ENCODE peak calls at places on chromosomes 4 and X, in nine cellular contexts. U, Y, O, B, I, W, H, A and K are unnamed samples.

GRCh38 chrX:24099394-24099793 is 44.6 kb downstream of the EIF2S3 start:
- DNase-seq in U (no peak), O (no peak), A (no peak), W (no peak), Y (no peak), I (no peak), B (no peak), H (no peak), K (no peak)

GRCh38 chrX:101417981-101418841 is 10.2 kb downstream of the HNRNPH2 start:
- DNase-seq in H (peak), A (no peak), U (peak), Y (peak), W (peak), O (no peak), I (peak), B (peak), K (no peak)

GRCh38 chr4:187354740-187355139 is 631.1 kb upstream of the FAT1 start:
- DNase-seq in A (peak), W (no peak), O (no peak), B (no peak), Y (no peak), I (no peak), H (no peak), U (no peak), K (no peak)

GRCh38 chrX:153818571-153819397 is 11.6 kb downstream of the PDZD4 start:
- DNase-seq in Y (peak), W (peak), U (no peak), I (peak), A (no peak), B (no peak), O (no peak), H (peak), K (no peak)

GRCh38 chrX:153782871-153783270 is 2.0 kb downstream of the SRPK3 start:
- DNase-seq in A (no peak), B (no peak), Y (no peak), H (no peak), I (no peak), U (no peak), W (no peak), O (no peak), K (no peak)

GRCh38 chr4:159206427-159206871 is 103.6 kb downstream of the RAPGEF2 start:
- DNase-seq in A (no peak), Y (no peak), O (no peak), H (no peak), I (no peak), B (no peak), U (no peak), W (no peak), K (peak)

GRCh38 chr4:12172198-12172970 is 743.7 kb upstream of the HS3ST1 start:
- DNase-seq in O (no peak), W (no peak), A (no peak), I (no peak), H (no peak), U (no peak), B (no peak), Y (no peak), K (no peak)

GRCh38 chr4:48420172-48420571 is 63.0 kb upstream of the SLC10A4 start:
- DNase-seq in O (no peak), I (no peak), A (no peak), U (no peak), Y (no peak), B (no peak), W (no peak), H (no peak), K (no peak)

GRCh38 chr4:121192013-121192412 is 27.9 kb upstream of the TNIP3 start:
- DNase-seq in W (no peak), H (no peak), A (no peak), Y (no peak), U (no peak), O (no peak), I (peak), B (no peak), K (no peak)

GRCh38 chrX:153366878-153367538 is 33.1 kb downstream of the ZNF275 start:
- DNase-seq in U (no peak), H (no peak), B (no peak), O (no peak), Y (no peak), W (no peak), A (no peak), I (no peak), K (no peak)

GRCh38 chr4:131644619-131645018 is 1504.5 kb upstream of the PCDH10 start:
- DNase-seq in O (peak), U (peak), Y (peak), W (no peak), A (peak), H (no peak), B (no peak), I (peak), K (no peak)

GRCh38 chr4:40916880-40917279 is 167.1 kb downstream of the NSUN7 start:
- DNase-seq in A (no peak), O (peak), B (no peak), H (no peak), Y (peak), W (peak), U (no peak), I (peak), K (no peak)

GRCh38 chrX:48045410-48046311 is 25.8 kb downstream of the ZNF630 start:
- DNase-seq in I (peak), Y (peak), O (peak), B (peak), H (peak), A (peak), W (no peak), U (peak), K (peak)

GRCh38 chr4:6038711-6039110 is 20.5 kb upstream of the C4orf50 start:
- DNase-seq in O (no peak), H (no peak), U (no peak), B (no peak), Y (no peak), I (no peak), A (no peak), W (no peak), K (no peak)

GRCh38 chr4:106627071-106627470 is 258.5 kb upstream of the GIMD1 start:
- DNase-seq in U (no peak), W (no peak), Y (no peak), B (no peak), A (no peak), I (no peak), H (no peak), O (no peak), K (no peak)

GRCh38 chr4:1502976-1503375 is 96.7 kb upstream of the NKX1-1 start:
- DNase-seq in O (no peak), A (no peak), B (peak), U (no peak), Y (peak), I (no peak), H (no peak), W (no peak), K (no peak)

GRCh38 chr4:176792348-176793059 is at the start of gene VEGFC:
- DNase-seq in O (no peak), I (peak), U (peak), A (peak), W (peak), Y (peak), B (peak), H (peak), K (peak)

GRCh38 chr4:176775326-176775725 is 17.4 kb downstream of the VEGFC start:
- DNase-seq in U (no peak), B (no peak), I (no peak), O (no peak), H (no peak), W (no peak), Y (no peak), A (peak), K (no peak)

GRCh38 chr4:107058828-107059227 is 22.7 kb upstream of the DKK2 start:
- DNase-seq in H (no peak), A (peak), I (no peak), O (no peak), B (no peak), U (no peak), Y (no peak), W (no peak), K (no peak)

GRCh38 chr4:151797131-151797530 is 36.3 kb upstream of the GATB start:
- DNase-seq in Y (no peak), O (no peak), W (no peak), I (no peak), U (peak), H (no peak), B (no peak), A (peak), K (no peak)

DNA sequence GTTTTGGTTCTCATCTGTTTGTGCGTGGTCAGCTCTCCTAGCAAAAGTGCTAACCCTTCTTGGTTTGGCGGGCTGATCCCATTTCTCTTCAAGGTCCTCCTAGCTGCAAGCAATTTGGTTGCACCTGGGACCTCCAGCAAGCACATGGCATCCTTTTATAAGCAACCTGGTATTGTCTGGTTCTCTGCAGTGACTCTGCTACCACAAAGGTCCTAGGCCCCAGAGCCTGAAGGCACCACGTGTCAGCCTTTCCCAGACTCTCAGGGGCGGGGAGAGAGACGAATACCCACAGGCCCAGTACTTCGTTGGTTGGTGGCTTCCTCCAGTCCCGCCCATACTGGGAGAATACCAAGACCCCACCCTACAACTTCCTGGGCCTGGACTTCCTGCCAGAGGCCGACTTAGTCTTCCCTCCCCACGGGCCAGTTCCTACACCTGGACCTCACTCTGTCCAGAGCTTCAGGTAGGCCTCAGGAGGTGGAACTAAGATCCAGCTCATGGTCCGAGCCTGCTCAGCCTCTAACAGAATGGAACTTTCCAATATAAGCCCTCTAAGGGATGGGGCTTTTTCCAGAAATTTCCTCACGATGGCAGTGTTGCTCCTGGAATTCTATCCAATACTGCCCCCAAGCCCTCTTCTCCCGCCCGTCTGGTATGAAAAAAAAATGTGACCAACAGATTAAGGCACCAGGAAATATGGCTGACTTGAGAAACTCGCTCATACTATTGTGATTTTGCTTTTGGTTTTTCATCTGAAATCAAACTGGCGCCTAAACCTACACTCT is 192.5 kb upstream of the STK26 start:
- DNase-seq in W (peak), I (peak), U (peak), B (peak), O (peak), H (peak), A (peak), Y (peak), K (peak)
- TF ChIP-seq CTCF in W (no peak), I (peak), U (no peak), B (peak), O (peak), H (peak), A (peak), Y (peak), K (peak)

GRCh38 chrX:39859991-39860861 is 237.5 kb downstream of the BCOR start:
- DNase-seq in I (no peak), B (no peak), A (peak), H (no peak), U (peak), O (peak), W (peak), Y (peak), K (peak)

GRCh38 chrX:39866229-39866628 is 231.5 kb downstream of the BCOR start:
- DNase-seq in I (no peak), O (no peak), H (no peak), A (no peak), U (no peak), B (no peak), Y (peak), W (no peak), K (no peak)

GRCh38 chrX:39857780-39858179 is 240.0 kb downstream of the BCOR start:
- DNase-seq in B (no peak), I (no peak), H (no peak), U (no peak), A (no peak), O (no peak), W (no peak), Y (no peak), K (no peak)

GRCh38 chrX:39862958-39863357 is 234.8 kb downstream of the BCOR start:
- DNase-seq in A (no peak), B (no peak), H (no peak), I (no peak), U (no peak), W (no peak), Y (no peak), O (no peak), K (no peak)
- TF ChIP-seq CTCF in A (no peak), B (no peak), H (no peak), I (no peak), U (no peak), W (no peak), Y (no peak), O (no peak), K (no peak)

GRCh38 chr4:150451883-150452282 is 130.1 kb upstream of the MAB21L2 start:
- DNase-seq in A (no peak), I (no peak), B (no peak), O (no peak), U (no peak), Y (no peak), W (no peak), H (no peak), K (no peak)

GRCh38 chr4:150447356-150447755 is 134.6 kb upstream of the MAB21L2 start:
- DNase-seq in H (no peak), B (no peak), Y (peak), I (no peak), A (no peak), U (no peak), O (no peak), W (no peak), K (no peak)
- TF ChIP-seq CTCF in H (no peak), B (no peak), Y (peak), I (no peak), A (no peak), U (no peak), O (no peak), W (no peak), K (no peak)

DNA sequence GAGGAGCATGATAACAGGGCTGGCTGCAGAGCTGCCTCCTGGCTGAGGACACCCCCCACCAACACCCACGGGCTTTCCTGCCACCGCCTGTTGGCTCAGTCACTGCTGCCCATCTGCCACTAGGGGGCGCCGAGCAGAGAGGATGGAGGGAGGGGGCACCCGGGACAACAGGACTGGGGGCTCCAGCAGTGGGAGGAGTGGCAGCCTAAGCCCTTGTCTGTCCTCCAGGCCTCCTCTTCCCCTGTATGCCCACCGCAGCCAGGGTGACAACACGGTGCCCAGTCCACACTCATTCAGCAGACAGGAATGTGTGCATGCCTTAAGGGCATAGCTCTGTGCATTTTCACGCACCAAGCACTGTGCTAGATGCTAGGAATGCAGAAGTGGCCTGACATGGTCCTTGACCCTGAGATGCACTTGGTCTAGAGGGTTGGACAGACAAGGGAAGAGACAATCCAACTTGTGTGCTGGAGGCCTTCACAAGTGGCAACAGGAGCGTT is 149.9 kb downstream of the AMMECR1 start:
- DNase-seq in O (no peak), I (peak), B (no peak), H (peak), W (no peak), A (peak), Y (peak), U (no peak), K (peak)
- TF ChIP-seq CTCF in O (peak), I (peak), B (peak), H (peak), W (no peak), A (peak), Y (peak), U (peak), K (peak)